ENCODE peak calls at places on chromosome 9, in ten cellular contexts. Y is GM03348; G is hepatic stellate cell; V is HTR-8/SVneo; K is RCC 7860; D is ovary; O is stimulated activated CD8-positive, alpha-beta memory T cell treated with anti-CD3 and anti-CD28 coated beads, Interleukin-4, amount 100 ng/mL, for 24 hours; P is NCI-H187 treated with DMSO at 0.1 percent for 48 hours; C is activated naive CD4-positive, alpha-beta T cell treated with Interleukin-2 at 50 U/mL for 16 hours; N is small intestine. T is an unnamed sample.

GRCh38 chr9:115673599-115673998 is 480.0 kb upstream of the PAPPA start:
- DNase-seq in Y (peak), G (no peak), V (no peak), K (peak), D (no peak), O (no peak), P (no peak), C (no peak), N (no peak), T (no peak)

GRCh38 chr9:38067611-38067891 is 1.5 kb downstream of the SHB start:
- DNase-seq in Y (peak), G (no peak), V (no peak), K (no peak), D (no peak), O (no peak), P (no peak), C (no peak), N (no peak), T (peak)

GRCh38 chr9:97059661-97060060 is 20.7 kb upstream of the CTSV start:
- DNase-seq in Y (no peak), G (no peak), V (no peak), K (peak), D (no peak), O (no peak), P (no peak), C (no peak), N (no peak), T (no peak)

GRCh38 chr9:107090218-107090617 is 192.9 kb upstream of the RAD23B start:
- DNase-seq in Y (no peak), G (no peak), V (no peak), K (no peak), D (no peak), O (no peak), P (no peak), C (no peak), N (no peak), T (no peak)

GRCh38 chr9:116361558-116361957 is 208.0 kb downstream of the PAPPA start:
- DNase-seq in Y (no peak), G (no peak), V (no peak), K (no peak), D (no peak), O (no peak), P (no peak), C (no peak), N (no peak), T (no peak)

GRCh38 chr9:2583308-2584013 is 38.1 kb upstream of the VLDLR start:
- DNase-seq in Y (no peak), G (no peak), V (no peak), K (peak), D (peak), O (no peak), P (no peak), C (peak), N (no peak), T (peak)

GRCh38 chr9:122217640-122218039 is 11.1 kb downstream of the LHX6 start:
- DNase-seq in Y (no peak), G (no peak), V (no peak), K (no peak), D (no peak), O (no peak), P (no peak), C (no peak), N (no peak), T (no peak)

GRCh38 chr9:108622467-108622866 is 233.3 kb downstream of the ACTL7B start:
- DNase-seq in Y (peak), G (no peak), V (no peak), K (no peak), D (no peak), O (no peak), P (no peak), C (no peak), N (no peak), T (no peak)

GRCh38 chr9:113187935-113188595 is 33.0 kb downstream of the FKBP15 start:
- DNase-seq in Y (peak), G (peak), V (peak), K (peak), D (no peak), O (no peak), P (no peak), C (no peak), N (no peak), T (peak)

GRCh38 chr9:122201641-122202040 is 27.1 kb downstream of the LHX6 start:
- DNase-seq in Y (peak), G (no peak), V (no peak), K (no peak), D (no peak), O (no peak), P (no peak), C (no peak), N (no peak), T (no peak)

GRCh38 chr9:82939451-82939850 is 123.5 kb downstream of the RASEF start:
- DNase-seq in Y (no peak), G (no peak), V (no peak), K (peak), D (no peak), O (no peak), P (no peak), C (no peak), N (no peak), T (no peak)

GRCh38 chr9:106859957-106860715 is 2.8 kb upstream of the ZNF462 start:
- DNase-seq in Y (peak), G (no peak), V (peak), K (no peak), D (peak), O (no peak), P (no peak), C (no peak), N (peak), T (peak)

GRCh38 chr9:107214381-107214780 is 68.7 kb upstream of the RAD23B start:
- DNase-seq in Y (no peak), G (no peak), V (no peak), K (no peak), D (no peak), O (no peak), P (no peak), C (no peak), N (no peak), T (no peak)

GRCh38 chr9:130932220-130933069 is 6.6 kb downstream of the FIBCD1 start:
- DNase-seq in Y (peak), G (peak), V (peak), K (peak), D (no peak), O (no peak), P (no peak), C (no peak), N (no peak), T (peak)

GRCh38 chr9:85425153-85425611 is 316.6 kb downstream of the AGTPBP1 start:
- DNase-seq in Y (peak), G (peak), V (peak), K (peak), D (no peak), O (peak), P (no peak), C (peak), N (peak), T (peak)

GRCh38 chr9:85258823-85259370 is 482.9 kb downstream of the AGTPBP1 start:
- DNase-seq in Y (peak), G (peak), V (peak), K (peak), D (no peak), O (peak), P (peak), C (no peak), N (peak), T (peak)

GRCh38 chr9:7115606-7116005 is 357.8 kb downstream of the KDM4C start:
- DNase-seq in Y (no peak), G (no peak), V (no peak), K (no peak), D (no peak), O (no peak), P (no peak), C (no peak), N (no peak), T (no peak)

GRCh38 chr9:70954126-70954525 is 167.3 kb downstream of the TRPM3 start:
- DNase-seq in Y (peak), G (peak), V (peak), K (peak), D (no peak), O (no peak), P (no peak), C (no peak), N (no peak), T (no peak)